ENCODE peak calls at places on chromosomes 1 and 21, in six cellular contexts. One of them, this sample, is unnamed.

GRCh38 chr1:207352560-207352959 is 31.1 kb downstream of the CD55 start:
- DNase-seq in endodermal cell: no peak
- DNase-seq in dorsolateral prefrontal cortex: no peak
- DNase-seq in astrocyte of the spinal cord: peak
- DNase-seq in Kasumi-1: no peak
- DNase-seq in substantia nigra: no peak
- DNase-seq in this sample: no peak

GRCh38 chr1:30569384-30569783 is 154.0 kb downstream of the MATN1 start:
- DNase-seq in endodermal cell: no peak
- DNase-seq in dorsolateral prefrontal cortex: no peak
- DNase-seq in astrocyte of the spinal cord: no peak
- DNase-seq in Kasumi-1: no peak
- DNase-seq in substantia nigra: no peak
- DNase-seq in this sample: peak

GRCh38 chr1:86798608-86799291 is 94.4 kb downstream of the SH3GLB1 start:
- DNase-seq in endodermal cell: no peak
- DNase-seq in dorsolateral prefrontal cortex: no peak
- DNase-seq in astrocyte of the spinal cord: no peak
- DNase-seq in Kasumi-1: no peak
- DNase-seq in substantia nigra: no peak
- DNase-seq in this sample: no peak

GRCh38 chr1:231694081-231694443 is 67.5 kb downstream of the DISC1 start:
- DNase-seq in endodermal cell: no peak
- DNase-seq in dorsolateral prefrontal cortex: peak
- DNase-seq in astrocyte of the spinal cord: no peak
- DNase-seq in Kasumi-1: no peak
- DNase-seq in substantia nigra: peak
- DNase-seq in this sample: no peak

GRCh38 chr1:214224605-214225354 is 56.2 kb upstream of the SMYD2 start:
- DNase-seq in endodermal cell: peak
- DNase-seq in dorsolateral prefrontal cortex: no peak
- DNase-seq in astrocyte of the spinal cord: peak
- DNase-seq in Kasumi-1: no peak
- DNase-seq in substantia nigra: no peak
- DNase-seq in this sample: peak

GRCh38 chr1:210001751-210002150 is 63.7 kb downstream of the SYT14 start:
- DNase-seq in endodermal cell: no peak
- DNase-seq in dorsolateral prefrontal cortex: no peak
- DNase-seq in astrocyte of the spinal cord: no peak
- DNase-seq in Kasumi-1: no peak
- DNase-seq in substantia nigra: no peak
- DNase-seq in this sample: no peak

GRCh38 chr1:159896086-159896930 is 3.7 kb downstream of the CFAP45 start:
- DNase-seq in endodermal cell: no peak
- DNase-seq in dorsolateral prefrontal cortex: no peak
- DNase-seq in astrocyte of the spinal cord: no peak
- DNase-seq in Kasumi-1: no peak
- DNase-seq in substantia nigra: no peak
- DNase-seq in this sample: no peak

GRCh38 chr1:234725177-234726132 is 115.5 kb upstream of the IRF2BP2 start:
- DNase-seq in endodermal cell: no peak
- DNase-seq in dorsolateral prefrontal cortex: no peak
- DNase-seq in astrocyte of the spinal cord: peak
- DNase-seq in Kasumi-1: peak
- DNase-seq in substantia nigra: no peak
- DNase-seq in this sample: no peak

GRCh38 chr1:111515291-111516007 is 12.0 kb upstream of the ADORA3 start:
- DNase-seq in endodermal cell: no peak
- DNase-seq in dorsolateral prefrontal cortex: peak
- DNase-seq in astrocyte of the spinal cord: peak
- DNase-seq in Kasumi-1: peak
- DNase-seq in substantia nigra: no peak
- DNase-seq in this sample: peak

GRCh38 chr1:119040906-119041305 is 52.8 kb upstream of the TBX15 start:
- DNase-seq in endodermal cell: no peak
- DNase-seq in dorsolateral prefrontal cortex: no peak
- DNase-seq in astrocyte of the spinal cord: no peak
- DNase-seq in Kasumi-1: no peak
- DNase-seq in substantia nigra: no peak
- DNase-seq in this sample: no peak

GRCh38 chr1:21865943-21866628 is 54.0 kb downstream of the LDLRAD2 start:
- DNase-seq in endodermal cell: peak
- DNase-seq in dorsolateral prefrontal cortex: no peak
- DNase-seq in astrocyte of the spinal cord: no peak
- DNase-seq in Kasumi-1: peak
- DNase-seq in substantia nigra: no peak
- DNase-seq in this sample: peak

GRCh38 chr1:78536427-78536826 is 45.7 kb downstream of the PTGFR start:
- DNase-seq in endodermal cell: no peak
- DNase-seq in dorsolateral prefrontal cortex: no peak
- DNase-seq in astrocyte of the spinal cord: peak
- DNase-seq in Kasumi-1: no peak
- DNase-seq in substantia nigra: no peak
- DNase-seq in this sample: no peak

GRCh38 chr1:212979340-212980122 is 29.2 kb downstream of the VASH2 start:
- DNase-seq in endodermal cell: peak
- DNase-seq in dorsolateral prefrontal cortex: no peak
- DNase-seq in astrocyte of the spinal cord: no peak
- DNase-seq in Kasumi-1: no peak
- DNase-seq in substantia nigra: no peak
- DNase-seq in this sample: no peak

GRCh38 chr1:117013310-117013850 is 11.8 kb downstream of the CD101 start:
- DNase-seq in endodermal cell: no peak
- DNase-seq in dorsolateral prefrontal cortex: no peak
- DNase-seq in astrocyte of the spinal cord: no peak
- DNase-seq in Kasumi-1: no peak
- DNase-seq in substantia nigra: no peak
- DNase-seq in this sample: no peak

GRCh38 chr1:210597555-210598134 is 268.9 kb downstream of the HHAT start:
- DNase-seq in endodermal cell: peak
- DNase-seq in dorsolateral prefrontal cortex: no peak
- DNase-seq in astrocyte of the spinal cord: peak
- DNase-seq in Kasumi-1: no peak
- DNase-seq in substantia nigra: no peak
- DNase-seq in this sample: no peak

GRCh38 chr1:221886311-221887090 is 144.6 kb upstream of the DUSP10 start:
- DNase-seq in endodermal cell: no peak
- DNase-seq in dorsolateral prefrontal cortex: no peak
- DNase-seq in astrocyte of the spinal cord: no peak
- DNase-seq in Kasumi-1: no peak
- DNase-seq in substantia nigra: no peak
- DNase-seq in this sample: no peak

GRCh38 chr1:23793018-23793781 is 2.3 kb downstream of the LYPLA2 start:
- DNase-seq in endodermal cell: no peak
- DNase-seq in dorsolateral prefrontal cortex: no peak
- DNase-seq in astrocyte of the spinal cord: peak
- DNase-seq in Kasumi-1: no peak
- DNase-seq in substantia nigra: no peak
- DNase-seq in this sample: no peak

GRCh38 chr1:209766051-209766450 is 10.2 kb downstream of the TRAF3IP3 start:
- DNase-seq in endodermal cell: no peak
- DNase-seq in dorsolateral prefrontal cortex: no peak
- DNase-seq in astrocyte of the spinal cord: no peak
- DNase-seq in Kasumi-1: no peak
- DNase-seq in substantia nigra: no peak
- DNase-seq in this sample: no peak

GRCh38 chr1:21258331-21259134 is 31.7 kb downstream of the ECE1 start:
- DNase-seq in endodermal cell: no peak
- DNase-seq in dorsolateral prefrontal cortex: no peak
- DNase-seq in astrocyte of the spinal cord: no peak
- DNase-seq in Kasumi-1: no peak
- DNase-seq in substantia nigra: no peak
- DNase-seq in this sample: no peak

GRCh38 chr21:20591294-20591693 is 406.9 kb upstream of the NCAM2 start:
- DNase-seq in endodermal cell: no peak
- DNase-seq in dorsolateral prefrontal cortex: no peak
- DNase-seq in astrocyte of the spinal cord: peak
- DNase-seq in Kasumi-1: no peak
- DNase-seq in substantia nigra: no peak
- DNase-seq in this sample: no peak

GRCh38 chr1:154179951-154180687 is 11.8 kb downstream of the TPM3 start:
- DNase-seq in endodermal cell: peak
- DNase-seq in dorsolateral prefrontal cortex: no peak
- DNase-seq in astrocyte of the spinal cord: no peak
- DNase-seq in Kasumi-1: peak
- DNase-seq in substantia nigra: no peak
- DNase-seq in this sample: peak

GRCh38 chr21:27423073-27423472 is 456.2 kb upstream of the ADAMTS5 start:
- DNase-seq in endodermal cell: no peak
- DNase-seq in dorsolateral prefrontal cortex: no peak
- DNase-seq in astrocyte of the spinal cord: peak
- DNase-seq in Kasumi-1: no peak
- DNase-seq in substantia nigra: no peak
- DNase-seq in this sample: no peak

GRCh38 chr1:26555550-26555981 is 26.0 kb downstream of the RPS6KA1 start:
- DNase-seq in endodermal cell: no peak
- DNase-seq in dorsolateral prefrontal cortex: peak
- DNase-seq in astrocyte of the spinal cord: no peak
- DNase-seq in Kasumi-1: peak
- DNase-seq in substantia nigra: peak
- DNase-seq in this sample: no peak

GRCh38 chr1:170666661-170667060 is 2.7 kb downstream of the PRRX1 start:
- DNase-seq in endodermal cell: peak
- DNase-seq in dorsolateral prefrontal cortex: no peak
- DNase-seq in astrocyte of the spinal cord: peak
- DNase-seq in Kasumi-1: no peak
- DNase-seq in substantia nigra: no peak
- DNase-seq in this sample: peak

GRCh38 chr1:156615946-156616345 is 3.3 kb upstream of the HAPLN2 start:
- DNase-seq in endodermal cell: no peak
- DNase-seq in dorsolateral prefrontal cortex: no peak
- DNase-seq in astrocyte of the spinal cord: no peak
- DNase-seq in Kasumi-1: no peak
- DNase-seq in substantia nigra: no peak
- DNase-seq in this sample: no peak

GRCh38 chr1:42167611-42168396 is 3.3 kb upstream of the GUCA2A start:
- DNase-seq in endodermal cell: peak
- DNase-seq in dorsolateral prefrontal cortex: no peak
- DNase-seq in astrocyte of the spinal cord: no peak
- DNase-seq in Kasumi-1: no peak
- DNase-seq in substantia nigra: no peak
- DNase-seq in this sample: peak

GRCh38 chr1:237799762-237800474 is 90.8 kb downstream of the ZP4 start:
- DNase-seq in endodermal cell: peak
- DNase-seq in dorsolateral prefrontal cortex: peak
- DNase-seq in astrocyte of the spinal cord: no peak
- DNase-seq in Kasumi-1: peak
- DNase-seq in substantia nigra: no peak
- DNase-seq in this sample: peak

GRCh38 chr1:12851779-12852178 is 3.3 kb upstream of the HNRNPCL1 start:
- DNase-seq in endodermal cell: no peak
- DNase-seq in dorsolateral prefrontal cortex: no peak
- DNase-seq in astrocyte of the spinal cord: no peak
- DNase-seq in Kasumi-1: no peak
- DNase-seq in substantia nigra: no peak
- DNase-seq in this sample: no peak

GRCh38 chr1:25526753-25527152 is 16.7 kb upstream of the LDLRAP1 start:
- DNase-seq in endodermal cell: no peak
- DNase-seq in dorsolateral prefrontal cortex: no peak
- DNase-seq in astrocyte of the spinal cord: no peak
- DNase-seq in Kasumi-1: no peak
- DNase-seq in substantia nigra: no peak
- DNase-seq in this sample: no peak

GRCh38 chr1:97119775-97120174 is 398.2 kb downstream of the PTBP2 start:
- DNase-seq in endodermal cell: peak
- DNase-seq in dorsolateral prefrontal cortex: no peak
- DNase-seq in astrocyte of the spinal cord: no peak
- DNase-seq in Kasumi-1: no peak
- DNase-seq in substantia nigra: no peak
- DNase-seq in this sample: peak

GRCh38 chr21:29248124-29248523 is 50.6 kb upstream of the BACH1 start:
- DNase-seq in endodermal cell: no peak
- DNase-seq in dorsolateral prefrontal cortex: no peak
- DNase-seq in astrocyte of the spinal cord: no peak
- DNase-seq in Kasumi-1: peak
- DNase-seq in substantia nigra: no peak
- DNase-seq in this sample: no peak

GRCh38 chr21:33047231-33047630 is 21.5 kb downstream of the OLIG2 start:
- DNase-seq in endodermal cell: no peak
- DNase-seq in dorsolateral prefrontal cortex: no peak
- DNase-seq in astrocyte of the spinal cord: peak
- DNase-seq in Kasumi-1: no peak
- DNase-seq in substantia nigra: no peak
- DNase-seq in this sample: no peak